ENCODE peak calls at places on chromosomes 5 and 9, in eight cellular contexts. I is dorsolateral prefrontal cortex, X is RPMI8226, H is heart right ventricle, F is aorta, W is NCI-H2081 treated with DMSO at 0.1 percent for 48 hours, Z is H4, J is A549. D is an unnamed sample.

GRCh38 chr9:2722715-2723114 is 5.4 kb downstream of the KCNV2 start:
- DNase-seq in I (no peak), Z (peak), W (no peak), H (no peak), F (no peak), J (no peak), X (no peak), D (no peak)

GRCh38 chr9:136645903-136646754 is 16.6 kb upstream of the EGFL7 start:
- DNase-seq in F (peak), J (no peak), W (no peak), I (peak), Z (no peak), H (peak), X (no peak), D (no peak)

GRCh38 chr5:139950436-139950835 is 92.7 kb downstream of the NRG2 start:
- DNase-seq in X (no peak), W (no peak), J (no peak), Z (no peak), I (no peak), H (no peak), F (no peak), D (no peak)

GRCh38 chr9:38171926-38172325 is 102.9 kb upstream of the SHB start:
- DNase-seq in H (no peak), X (no peak), W (no peak), J (no peak), I (no peak), F (no peak), Z (no peak), D (no peak)

GRCh38 chr9:117276444-117276843 is 138.4 kb downstream of the ASTN2 start:
- DNase-seq in J (no peak), I (no peak), Z (no peak), F (no peak), X (no peak), W (no peak), H (no peak), D (no peak)

GRCh38 chr9:98607787-98608186 is 100.9 kb downstream of the GABBR2 start:
- DNase-seq in X (no peak), J (no peak), Z (peak), I (no peak), H (no peak), F (no peak), W (no peak), D (no peak)

GRCh38 chr9:36336511-36336910 is 63.6 kb downstream of the RNF38 start:
- DNase-seq in X (no peak), W (no peak), Z (no peak), I (no peak), H (no peak), J (peak), F (no peak), D (no peak)

GRCh38 chr5:173238312-173239232 is 3.6 kb upstream of the NKX2-5 start:
- DNase-seq in W (no peak), F (no peak), J (no peak), X (no peak), I (no peak), H (no peak), Z (no peak), D (no peak)

GRCh38 chr9:99824378-99825157 is 2.9 kb downstream of the NR4A3 start:
- DNase-seq in W (no peak), H (peak), Z (no peak), X (peak), F (peak), J (peak), I (peak), D (no peak)

GRCh38 chr9:14692918-14693861 is at the start of gene ZDHHC21:
- DNase-seq in H (peak), F (peak), X (peak), W (no peak), J (peak), I (peak), Z (peak), D (no peak)

GRCh38 chr5:98414938-98415337 is 358.5 kb upstream of the RGMB start:
- DNase-seq in F (no peak), X (no peak), H (no peak), J (no peak), I (no peak), W (no peak), Z (no peak), D (no peak)

GRCh38 chr9:94973491-94973941 is 247.0 kb downstream of the AOPEP start:
- DNase-seq in H (peak), W (no peak), F (peak), X (no peak), I (no peak), J (no peak), Z (no peak), D (no peak)

GRCh38 chr5:176491056-176491646 is 43.0 kb downstream of the FAF2 start:
- DNase-seq in X (no peak), J (no peak), I (no peak), Z (no peak), F (no peak), W (no peak), H (no peak), D (no peak)

GRCh38 chr5:24065786-24066185 is 558.4 kb downstream of the PRDM9 start:
- DNase-seq in J (no peak), I (no peak), Z (no peak), F (no peak), X (no peak), W (no peak), H (no peak), D (no peak)

GRCh38 chr9:70413427-70413797 is 1.0 kb downstream of the KLF9 start:
- DNase-seq in F (peak), X (peak), H (no peak), W (no peak), J (no peak), I (peak), Z (no peak), D (no peak)

GRCh38 chr5:149452007-149452664 is 73.0 kb upstream of the IL17B start:
- DNase-seq in J (no peak), X (peak), W (no peak), F (peak), Z (no peak), I (no peak), H (peak), D (no peak)

D was measured in NCI-H187 treated with DMSO at 0.1 percent for 48 hours.